ENCODE peak calls at places on chromosome X, in six cellular contexts. P is neural progenitor cell, U is astrocyte, N is H9, H is Karpas-422, K is colonic mucosa. C is an unnamed sample.

GRCh38 chrX:147675819-147676218 is 235.9 kb upstream of the FMR1 start:
- DNase-seq in H (no peak), U (no peak), K (no peak), N (peak; percentile 67), P (no peak), C (peak; percentile 54)

GRCh38 chrX:2374086-2374485 is 126.7 kb downstream of the DHRSX start:
- DNase-seq in H (no peak), U (peak; percentile 30), N (no peak), K (no peak), P (no peak), C (no peak)

GRCh38 chrX:8404443-8404842 is 60.2 kb upstream of the VCX3B start:
- DNase-seq in H (no peak), N (no peak), U (peak; percentile 91), K (no peak), P (peak; percentile 60), C (peak; percentile 39)

GRCh38 chrX:40166582-40166981 is 68.8 kb upstream of the BCOR start:
- DNase-seq in K (no peak), N (peak; percentile 55), U (no peak), H (no peak), P (no peak), C (peak; percentile 72)

GRCh38 chrX:102067966-102068723 is 57.3 kb upstream of the TCEAL2 start:
- DNase-seq in K (no peak), H (peak; percentile 74), P (peak; percentile 2), U (no peak), N (no peak), C (peak; percentile 52)

GRCh38 chrX:51802917-51803688 is 59.9 kb downstream of the GSPT2 start:
- DNase-seq in K (peak; percentile 65), H (peak; percentile 91), P (peak; percentile 57), N (peak; percentile 81), U (peak; percentile 60), C (peak; percentile 89)

GRCh38 chrX:10534611-10535010 is 85.8 kb downstream of the MID1 start:
- DNase-seq in K (no peak), P (no peak), H (no peak), U (no peak), N (no peak), C (no peak)

GRCh38 chrX:41692162-41692749 is 3.5 kb downstream of the GPR34 start:
- DNase-seq in P (no peak), N (no peak), K (no peak), U (peak; percentile 49), H (no peak), C (no peak)

GRCh38 chrX:1392376-1393130 is 640 bp upstream of the SLC25A6 start:
- DNase-seq in H (peak; percentile 85), K (peak; percentile 79), N (peak; percentile 74), U (peak; percentile 51), P (peak; percentile 84), C (peak; percentile 86)

GRCh38 chrX:20514358-20514757 is 247.6 kb upstream of the RPS6KA3 start:
- DNase-seq in P (no peak), N (no peak), H (no peak), K (no peak), U (peak; percentile 84), C (no peak)

GRCh38 chrX:7202206-7202605 is 54.3 kb upstream of the PUDP start:
- DNase-seq in K (no peak), U (no peak), P (no peak), N (no peak), H (no peak), C (no peak)

GRCh38 chrX:151977923-151978322 is 3.4 kb upstream of the GABRE start:
- DNase-seq in U (no peak), K (no peak), N (no peak), H (no peak), P (no peak), C (no peak)

GRCh38 chrX:30649859-30650258 is 3.4 kb upstream of the GK start:
- DNase-seq in U (no peak), N (no peak), P (no peak), H (no peak), K (no peak), C (no peak)

GRCh38 chrX:38929966-38930421 is 128.7 kb downstream of the MID1IP1 start:
- DNase-seq in K (no peak), U (peak; percentile 69), P (no peak), N (no peak), H (no peak), C (no peak)

GRCh38 chrX:119155416-119156035 is 27.9 kb upstream of the KIAA1210 start:
- DNase-seq in U (peak; percentile 65), P (no peak), H (no peak), K (peak; percentile 31), N (no peak), C (no peak)
- H3K27ac ChIP-seq in U (no peak overlapping the region), P (no peak overlapping the region), H (no peak overlapping the region), K (no peak overlapping the region), N (no peak overlapping the region), C (no peak overlapping the region)

GRCh38 chrX:65686246-65686645 is 18.8 kb downstream of the MSN start:
- DNase-seq in K (no peak), H (no peak), N (no peak), U (no peak), P (no peak), C (no peak)

GRCh38 chrX:65689377-65689776 is 21.9 kb downstream of the MSN start:
- DNase-seq in U (no peak), H (no peak), K (no peak), N (no peak), P (no peak), C (no peak)

GRCh38 chrX:65687367-65687766 is 19.9 kb downstream of the MSN start:
- DNase-seq in N (no peak), K (no peak), U (no peak), P (no peak), H (no peak), C (no peak)

GRCh38 chrX:65690057-65690855 is 22.8 kb downstream of the MSN start:
- DNase-seq in P (no peak), U (peak; percentile 79), N (no peak), K (no peak), H (no peak), C (no peak)

GRCh38 chrX:65688403-65688881 is 21.0 kb downstream of the MSN start:
- DNase-seq in H (no peak), N (no peak), U (peak; percentile 67), K (no peak), P (no peak), C (no peak)
- H3K4me1 ChIP-seq in H (peaks cover 89% of the 10 kb centered on the region), N (no peaks in the 10 kb centered on the region), U (peaks cover 44% of the 10 kb centered on the region), K (no peaks in the 10 kb centered on the region), P (no peaks in the 10 kb centered on the region), C (no peaks in the 10 kb centered on the region)

DNA sequence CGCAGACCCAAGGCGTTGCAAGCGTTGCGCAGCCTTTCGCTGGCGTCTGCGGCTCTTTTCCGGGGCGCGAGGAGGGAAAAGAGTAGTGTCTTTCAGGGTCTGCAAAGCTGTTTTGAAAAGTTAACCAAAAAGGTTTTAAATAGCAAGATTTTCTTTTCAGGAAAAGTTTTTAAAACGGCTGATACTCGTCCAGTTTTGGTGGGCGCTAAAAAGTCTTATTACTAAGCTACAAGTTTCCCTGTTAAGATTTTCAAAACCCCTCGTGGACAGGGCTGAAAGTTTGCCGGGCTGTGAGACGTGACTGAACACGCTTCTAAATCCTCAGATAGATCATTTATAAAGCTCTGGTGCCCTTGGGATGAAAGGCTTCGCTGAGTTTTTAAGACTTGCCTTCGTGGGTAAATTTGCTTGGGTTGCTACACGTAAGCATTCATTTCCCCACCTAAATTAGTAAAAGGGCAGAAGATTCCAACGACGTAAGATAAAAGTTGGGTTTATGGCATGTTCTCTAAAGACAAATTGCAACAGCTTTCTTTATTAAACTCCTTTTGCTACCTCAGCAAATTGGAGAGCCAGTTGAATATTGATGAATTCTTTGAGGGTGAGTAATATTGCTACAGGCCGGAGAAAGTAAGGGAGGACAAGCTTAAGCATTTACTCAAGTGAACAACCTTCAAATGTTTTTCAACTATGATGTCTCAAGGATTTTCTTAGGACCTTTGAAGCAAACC is 91.6 kb downstream of the HPRT1 start:
- DNase-seq in H (no peak), N (no peak), P (peak; percentile 25), K (no peak), U (peak; percentile 60), C (no peak)
- H3K9ac ChIP-seq in H (no peak overlapping the region), N (no peak overlapping the region), P (no peak overlapping the region), K (no peak overlapping the region), U (peak overlapping the region; percentile 87), C (no peak overlapping the region)

GRCh38 chrX:150547511-150548115 is 20.8 kb upstream of the MTM1 start:
- DNase-seq in U (peak; percentile 23), H (peak; percentile 65), P (peak; percentile 56), N (peak; percentile 63), K (peak; percentile 71), C (peak; percentile 76)

GRCh38 chrX:150548251-150548650 is 20.2 kb upstream of the MTM1 start:
- DNase-seq in N (no peak), U (no peak), K (no peak), H (no peak), P (no peak), C (no peak)

GRCh38 chrX:150548684-150549083 is 19.7 kb upstream of the MTM1 start:
- DNase-seq in H (no peak), N (no peak), K (no peak), U (peak; percentile 36), P (no peak), C (no peak)

GRCh38 chrX:150544835-150545790 is 23.3 kb upstream of the MTM1 start:
- DNase-seq in K (no peak), P (no peak), H (no peak), N (no peak), U (no peak), C (no peak)

GRCh38 chrX:150546711-150547153 is 21.7 kb upstream of the MTM1 start:
- DNase-seq in N (no peak), P (no peak), U (no peak), K (no peak), H (no peak), C (no peak)
- H3K27ac ChIP-seq in N (no peak overlapping the region), P (no peak overlapping the region), U (no peak overlapping the region), K (no peak overlapping the region), H (no peak overlapping the region), C (no peak overlapping the region)

C was measured in endodermal cell.